ENCODE peak calls at places on chromosome 14, in seven cellular contexts. One of them, this sample, is unnamed.

GRCh38 chr14:104554088-104554607 is 25.4 kb upstream of the C14orf180 start:
- DNase-seq in GM23248: no peak
- DNase-seq in AG04450: no peak
- DNase-seq in ovary: no peak
- DNase-seq in NCI-H1105: no peak
- DNase-seq in astrocyte of the spinal cord: no peak
- DNase-seq in EL: no peak
- DNase-seq in this sample: no peak

GRCh38 chr14:53571589-53571988 is 385.0 kb downstream of the BMP4 start:
- DNase-seq in GM23248: no peak
- DNase-seq in AG04450: no peak
- DNase-seq in ovary: no peak
- DNase-seq in NCI-H1105: no peak
- DNase-seq in astrocyte of the spinal cord: no peak
- DNase-seq in EL: no peak
- DNase-seq in this sample: no peak

GRCh38 chr14:102645746-102646440 is 53.4 kb downstream of the RCOR1 start:
- DNase-seq in GM23248: peak; percentile 38
- DNase-seq in AG04450: no peak
- DNase-seq in ovary: no peak
- DNase-seq in NCI-H1105: no peak
- DNase-seq in astrocyte of the spinal cord: no peak
- DNase-seq in EL: no peak
- DNase-seq in this sample: no peak

GRCh38 chr14:20184181-20184580 is 6.5 kb upstream of the OR11G2 start:
- DNase-seq in GM23248: peak; percentile 61
- DNase-seq in AG04450: no peak
- DNase-seq in ovary: no peak
- DNase-seq in NCI-H1105: no peak
- DNase-seq in astrocyte of the spinal cord: no peak
- DNase-seq in EL: no peak
- DNase-seq in this sample: no peak

GRCh38 chr14:92744198-92744597 is 4.2 kb downstream of the LGMN start:
- DNase-seq in GM23248: no peak
- DNase-seq in AG04450: no peak
- DNase-seq in ovary: no peak
- DNase-seq in NCI-H1105: no peak
- DNase-seq in astrocyte of the spinal cord: no peak
- DNase-seq in EL: no peak
- DNase-seq in this sample: no peak

GRCh38 chr14:96071561-96071960 is 32.4 kb downstream of the C14orf132 start:
- DNase-seq in GM23248: no peak
- DNase-seq in AG04450: no peak
- DNase-seq in ovary: peak; percentile 14
- DNase-seq in NCI-H1105: no peak
- DNase-seq in astrocyte of the spinal cord: no peak
- DNase-seq in EL: no peak
- DNase-seq in this sample: no peak

GRCh38 chr14:35302211-35302528 is 10.0 kb downstream of the PSMA6 start:
- DNase-seq in GM23248: no peak
- DNase-seq in AG04450: no peak
- DNase-seq in ovary: no peak
- DNase-seq in NCI-H1105: no peak
- DNase-seq in astrocyte of the spinal cord: no peak
- DNase-seq in EL: no peak
- DNase-seq in this sample: no peak

GRCh38 chr14:104770072-104770579 is 17.2 kb downstream of the SIVA1 start:
- DNase-seq in GM23248: no peak
- DNase-seq in AG04450: no peak
- DNase-seq in ovary: no peak
- DNase-seq in NCI-H1105: no peak
- DNase-seq in astrocyte of the spinal cord: no peak
- DNase-seq in EL: no peak
- DNase-seq in this sample: no peak

GRCh38 chr14:64417771-64418125 is 29.6 kb downstream of the MTHFD1 start:
- DNase-seq in GM23248: no peak
- DNase-seq in AG04450: no peak
- DNase-seq in ovary: no peak
- DNase-seq in NCI-H1105: no peak
- DNase-seq in astrocyte of the spinal cord: no peak
- DNase-seq in EL: no peak
- DNase-seq in this sample: no peak

GRCh38 chr14:102196436-102197230 is 56.9 kb downstream of the WDR20 start:
- DNase-seq in GM23248: no peak
- DNase-seq in AG04450: no peak
- DNase-seq in ovary: no peak
- DNase-seq in NCI-H1105: no peak
- DNase-seq in astrocyte of the spinal cord: no peak
- DNase-seq in EL: no peak
- DNase-seq in this sample: no peak

GRCh38 chr14:36096090-36096489 is 80.4 kb downstream of the PTCSC3 start:
- DNase-seq in GM23248: peak; percentile 91
- DNase-seq in AG04450: no peak
- DNase-seq in ovary: no peak
- DNase-seq in NCI-H1105: no peak
- DNase-seq in astrocyte of the spinal cord: peak; percentile 39
- DNase-seq in EL: no peak
- DNase-seq in this sample: no peak

GRCh38 chr14:102532204-102532658 is 22.7 kb upstream of the ANKRD9 start:
- DNase-seq in GM23248: peak; percentile 34
- DNase-seq in AG04450: no peak
- DNase-seq in ovary: no peak
- DNase-seq in NCI-H1105: no peak
- DNase-seq in astrocyte of the spinal cord: no peak
- DNase-seq in EL: no peak
- DNase-seq in this sample: no peak

GRCh38 chr14:60101801-60102200 is 10.1 kb downstream of the PCNX4 start:
- DNase-seq in GM23248: peak; percentile 42
- DNase-seq in AG04450: no peak
- DNase-seq in ovary: no peak
- DNase-seq in NCI-H1105: no peak
- DNase-seq in astrocyte of the spinal cord: no peak
- DNase-seq in EL: peak; percentile 37
- DNase-seq in this sample: no peak

GRCh38 chr14:52840916-52841315 is 49.5 kb upstream of the GNPNAT1 start:
- DNase-seq in GM23248: peak; percentile 95
- DNase-seq in AG04450: peak; percentile 13
- DNase-seq in ovary: no peak
- DNase-seq in NCI-H1105: no peak
- DNase-seq in astrocyte of the spinal cord: peak; percentile 57
- DNase-seq in EL: peak; percentile 78
- DNase-seq in this sample: no peak

GRCh38 chr14:35301334-35302210 is 9.4 kb downstream of the PSMA6 start:
- DNase-seq in GM23248: no peak
- DNase-seq in AG04450: no peak
- DNase-seq in ovary: no peak
- DNase-seq in NCI-H1105: no peak
- DNase-seq in astrocyte of the spinal cord: no peak
- DNase-seq in EL: no peak
- DNase-seq in this sample: no peak

GRCh38 chr14:21090940-21091663 is 7.4 kb downstream of the ZNF219 start:
- DNase-seq in GM23248: no peak
- DNase-seq in AG04450: no peak
- DNase-seq in ovary: no peak
- DNase-seq in NCI-H1105: no peak
- DNase-seq in astrocyte of the spinal cord: no peak
- DNase-seq in EL: no peak
- DNase-seq in this sample: no peak

GRCh38 chr14:75315143-75315542 is 36.5 kb downstream of the FOS start:
- DNase-seq in GM23248: peak; percentile 83
- DNase-seq in AG04450: no peak
- DNase-seq in ovary: no peak
- DNase-seq in NCI-H1105: no peak
- DNase-seq in astrocyte of the spinal cord: peak; percentile 84
- DNase-seq in EL: peak; percentile 48
- DNase-seq in this sample: peak; percentile 13

GRCh38 chr14:95024380-95024779 is 132.9 kb downstream of the DICER1 start:
- DNase-seq in GM23248: no peak
- DNase-seq in AG04450: no peak
- DNase-seq in ovary: no peak
- DNase-seq in NCI-H1105: no peak
- DNase-seq in astrocyte of the spinal cord: no peak
- DNase-seq in EL: no peak
- DNase-seq in this sample: no peak

GRCh38 chr14:57575482-57575881 is 81.8 kb upstream of the CCDC198 start:
- DNase-seq in GM23248: no peak
- DNase-seq in AG04450: no peak
- DNase-seq in ovary: no peak
- DNase-seq in NCI-H1105: no peak
- DNase-seq in astrocyte of the spinal cord: no peak
- DNase-seq in EL: no peak
- DNase-seq in this sample: no peak

GRCh38 chr14:59020382-59020781 is 168.1 kb upstream of the DAAM1 start:
- DNase-seq in GM23248: peak; percentile 66
- DNase-seq in AG04450: no peak
- DNase-seq in ovary: no peak
- DNase-seq in NCI-H1105: peak; percentile 13
- DNase-seq in astrocyte of the spinal cord: peak; percentile 43
- DNase-seq in EL: peak; percentile 33
- DNase-seq in this sample: no peak

GRCh38 chr14:57987596-57988300 is 121.9 kb upstream of the SLC35F4 start:
- DNase-seq in GM23248: no peak
- DNase-seq in AG04450: no peak
- DNase-seq in ovary: no peak
- DNase-seq in NCI-H1105: no peak
- DNase-seq in astrocyte of the spinal cord: no peak
- DNase-seq in EL: no peak
- DNase-seq in this sample: no peak

GRCh38 chr14:70753518-70753953 is 55.8 kb downstream of the MAP3K9 start:
- DNase-seq in GM23248: no peak
- DNase-seq in AG04450: no peak
- DNase-seq in ovary: no peak
- DNase-seq in NCI-H1105: no peak
- DNase-seq in astrocyte of the spinal cord: no peak
- DNase-seq in EL: no peak
- DNase-seq in this sample: no peak

GRCh38 chr14:31992051-31992450 is 85.1 kb upstream of the ARHGAP5 start:
- DNase-seq in GM23248: peak; percentile 85
- DNase-seq in AG04450: no peak
- DNase-seq in ovary: no peak
- DNase-seq in NCI-H1105: no peak
- DNase-seq in astrocyte of the spinal cord: peak; percentile 70
- DNase-seq in EL: peak; percentile 84
- DNase-seq in this sample: no peak

GRCh38 chr14:26204954-26205479 is 392.8 kb downstream of the NOVA1 start:
- DNase-seq in GM23248: peak; percentile 40
- DNase-seq in AG04450: no peak
- DNase-seq in ovary: peak; percentile 70
- DNase-seq in NCI-H1105: peak; percentile 63
- DNase-seq in astrocyte of the spinal cord: peak; percentile 27
- DNase-seq in EL: no peak
- DNase-seq in this sample: no peak

GRCh38 chr14:104307246-104307626 is 168.8 kb downstream of the KIF26A start:
- DNase-seq in GM23248: no peak
- DNase-seq in AG04450: no peak
- DNase-seq in ovary: peak; percentile 29
- DNase-seq in NCI-H1105: no peak
- DNase-seq in astrocyte of the spinal cord: no peak
- DNase-seq in EL: no peak
- DNase-seq in this sample: no peak